ENCODE peak calls at places on chromosomes 5 and 9, in five cellular contexts. W, F, I, P and V are unnamed samples. For H3K4me1, the result is how much of the 10 kb centered on the place peaks cover.

GRCh38 chr5:53253421-53253871 is 143.9 kb upstream of the MOCS2 start:
- DNase-seq in W (no peak), F (peak), I (no peak), P (no peak), V (no peak)

GRCh38 chr5:66551920-66552319 is 44.3 kb upstream of the MAST4 start:
- DNase-seq in W (no peak), F (no peak), I (no peak), P (no peak), V (no peak)

GRCh38 chr5:138438724-138439536 is at the start of gene REEP2:
- DNase-seq in W (no peak), F (peak), I (peak), P (peak), V (peak)

GRCh38 chr5:80701597-80701996 is 46.8 kb upstream of the DHFR start:
- DNase-seq in W (no peak), F (no peak), I (no peak), P (no peak), V (no peak)

GRCh38 chr5:14557203-14557725 is 24.3 kb upstream of the OTULINL start:
- DNase-seq in W (no peak), F (no peak), I (no peak), P (no peak), V (no peak)

GRCh38 chr5:1762121-1762877 is 37.3 kb downstream of the MRPL36 start:
- DNase-seq in W (peak), F (no peak), I (no peak), P (no peak), V (no peak)

GRCh38 chr5:141508808-141509611 is 20.1 kb downstream of the PCDHGC5 start:
- DNase-seq in W (peak), F (no peak), I (peak), P (no peak), V (no peak)

GRCh38 chr5:131671409-131671808 is 36.4 kb upstream of the RAPGEF6 start:
- DNase-seq in W (no peak), F (no peak), I (no peak), P (no peak), V (no peak)

GRCh38 chr9:95935861-95936578 is 60.5 kb downstream of the ERCC6L2 start:
- DNase-seq in W (no peak), F (no peak), I (no peak), P (no peak), V (no peak)

GRCh38 chr9:135887585-135888050 is 19.7 kb downstream of the CAMSAP1 start:
- DNase-seq in W (no peak), F (peak), I (peak), P (no peak), V (peak)

GRCh38 chr5:91850031-91850430 is 466.9 kb upstream of the ARRDC3 start:
- DNase-seq in W (no peak), F (no peak), I (no peak), P (no peak), V (no peak)

GRCh38 chr5:16628376-16628775 is 11.6 kb upstream of the RETREG1 start:
- DNase-seq in W (no peak), F (no peak), I (no peak), P (no peak), V (no peak)

GRCh38 chr5:157827429-157827828 is 31.5 kb downstream of the CLINT1 start:
- DNase-seq in W (no peak), F (no peak), I (no peak), P (no peak), V (no peak)

GRCh38 chr5:100647461-100648230 is 112.5 kb downstream of the FAM174A start:
- DNase-seq in W (peak), F (no peak), I (peak), P (peak), V (no peak)

GRCh38 chr5:14581891-14582796 is 552 bp downstream of the OTULINL start:
- DNase-seq in W (peak), F (peak), I (peak), P (peak), V (peak)

GRCh38 chr5:135921388-135921787 is 25.7 kb upstream of the IL9 start:
- DNase-seq in W (no peak), F (no peak), I (no peak), P (no peak), V (no peak)

GRCh38 chr9:131277673-131278420 is 1.5 kb upstream of the FAM78A start:
- DNase-seq in W (peak), F (peak), I (peak), P (peak), V (peak)

GRCh38 chr5:147427784-147428401 is 82.0 kb downstream of the DPYSL3 start:
- DNase-seq in W (no peak), F (no peak), I (no peak), P (no peak), V (no peak)

GRCh38 chr5:112978836-112979235 is 2.2 kb downstream of the DCP2 start:
- DNase-seq in W (no peak), F (no peak), I (no peak), P (no peak), V (no peak)

GRCh38 chr9:123928471-123929176 is 1.3 kb downstream of the DENND1A start:
- DNase-seq in W (no peak), F (no peak), I (no peak), P (peak), V (no peak)

GRCh38 chr9:109584205-109584604 is 86.1 kb upstream of the PTPN3 start:
- DNase-seq in W (no peak), F (no peak), I (peak), P (no peak), V (no peak)

GRCh38 chr9:108933231-108933630 is 693 bp downstream of the ELP1 start:
- DNase-seq in W (no peak), F (peak), I (no peak), P (no peak), V (no peak)

GRCh38 chr9:5509573-5509972 is 758 bp upstream of the PDCD1LG2 start:
- DNase-seq in W (no peak), F (no peak), I (no peak), P (no peak), V (no peak)

GRCh38 chr5:143541943-143542797 is 138.7 kb upstream of the NR3C1 start:
- DNase-seq in W (no peak), F (no peak), I (no peak), P (no peak), V (no peak)

GRCh38 chr5:65213921-65214525 is 267.7 kb downstream of the ADAMTS6 start:
- DNase-seq in W (no peak), F (no peak), I (peak), P (peak), V (no peak)

GRCh38 chr9:95506692-95507455 is 9.9 kb downstream of the PTCH1 start:
- DNase-seq in W (peak), F (peak), I (peak), P (peak), V (peak)

GRCh38 chr9:127746959-127747569 is 12.0 kb upstream of the TOR2A start:
- DNase-seq in W (no peak), F (peak), I (no peak), P (no peak), V (peak)

GRCh38 chr9:19976226-19976625 is 187.4 kb upstream of the SLC24A2 start:
- DNase-seq in W (no peak), F (no peak), I (no peak), P (no peak), V (peak)

GRCh38 chr9:134435527-134436355 is 109.5 kb downstream of the RXRA start:
- DNase-seq in W (no peak), F (no peak), I (no peak), P (no peak), V (no peak)
- H3K4me1 ChIP-seq in W (half or more), F (under half), I (under half), P (half or more), V (under half)

DNA sequence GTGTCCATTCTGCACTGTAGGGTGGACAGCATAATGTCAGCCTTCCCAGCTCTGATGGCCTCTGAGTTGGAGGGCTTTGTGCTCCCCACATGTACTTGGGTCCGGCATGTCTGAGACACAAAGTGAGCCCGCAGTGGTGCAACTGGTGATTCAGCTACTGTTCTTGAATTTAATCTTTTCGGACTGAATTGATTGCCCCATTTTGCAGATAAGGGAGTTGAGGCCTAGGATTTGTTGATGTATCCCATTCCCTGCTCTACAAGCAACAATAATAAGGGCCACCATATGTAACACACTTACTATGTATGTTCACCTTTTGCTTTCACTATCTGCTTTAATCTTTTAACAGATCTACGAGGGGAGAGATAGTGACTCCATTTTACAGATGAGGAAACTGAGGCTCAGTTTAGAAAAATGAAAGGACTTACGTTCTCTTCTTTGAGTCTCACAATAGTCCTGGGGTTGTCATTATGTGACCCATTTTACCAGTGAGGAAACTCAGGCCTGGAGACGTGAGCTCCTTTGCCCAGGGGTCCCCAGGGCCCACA is 4.5 kb downstream of the GSN start:
- DNase-seq in W (no peak), F (no peak), I (no peak), P (no peak), V (no peak)
- H3K4me1 ChIP-seq in W (under half), F (under half), I (under half), P (under half), V (under half)

GRCh38 chr9:33131505-33132248 is 35.5 kb downstream of the B4GALT1 start:
- DNase-seq in W (no peak), F (no peak), I (no peak), P (no peak), V (no peak)

GRCh38 chr9:33129886-33130284 is 37.3 kb downstream of the B4GALT1 start:
- DNase-seq in W (no peak), F (no peak), I (no peak), P (no peak), V (no peak)

GRCh38 chr9:33130501-33130900 is 36.6 kb downstream of the B4GALT1 start:
- DNase-seq in W (no peak), F (no peak), I (no peak), P (no peak), V (no peak)

GRCh38 chr9:33132249-33132772 is 34.8 kb downstream of the B4GALT1 start:
- DNase-seq in W (no peak), F (no peak), I (no peak), P (peak), V (no peak)

DNA sequence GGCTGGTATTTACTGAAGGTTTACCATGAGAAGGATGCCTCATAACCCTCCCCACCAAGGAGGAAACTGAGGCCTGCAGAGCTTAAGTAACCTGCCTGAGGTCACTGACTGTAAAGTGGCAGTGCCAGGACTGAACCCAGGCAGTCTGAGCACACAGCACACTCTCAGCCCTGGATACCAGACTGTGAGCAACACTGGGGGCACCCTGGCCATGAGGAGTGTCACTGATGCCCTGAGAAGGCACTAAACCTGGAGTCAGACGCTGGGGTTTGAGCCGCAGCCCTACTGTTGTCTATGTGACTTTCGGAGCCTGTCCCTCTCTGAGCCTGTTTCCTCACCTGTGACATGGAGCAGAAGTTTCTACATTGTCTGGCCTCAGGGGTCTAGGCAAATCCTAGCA is 36.2 kb downstream of the B4GALT1 start:
- DNase-seq in W (no peak), F (no peak), I (no peak), P (no peak), V (no peak)
- H3K4me1 ChIP-seq in W (under half), F (under half), I (under half), P (half or more), V (under half)

DNA sequence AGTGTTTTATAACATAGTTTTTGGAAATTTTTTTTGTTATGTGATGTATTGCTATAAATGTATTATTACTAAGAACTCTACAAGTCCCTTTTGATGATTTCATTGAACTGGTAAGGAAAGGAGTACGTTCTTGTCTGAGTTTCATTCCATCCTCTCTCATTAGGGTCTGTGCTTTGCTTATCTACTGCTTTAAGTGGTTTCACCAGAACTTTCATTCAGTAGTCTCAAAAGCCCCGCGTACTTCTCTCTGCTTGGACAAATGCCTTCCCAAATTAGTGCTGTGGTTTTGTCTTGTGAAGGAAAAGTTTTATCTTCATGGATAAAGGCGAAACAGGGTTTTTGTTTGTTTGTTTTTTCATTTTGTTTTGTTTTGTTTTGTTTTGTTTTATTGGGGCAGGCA is 469.8 kb upstream of the WWC1 start:
- DNase-seq in W (no peak), F (no peak), I (no peak), P (no peak), V (no peak)
- H3K4me1 ChIP-seq in W (under half), F (under half), I (under half), P (under half), V (under half)

GRCh38 chr5:108905818-108906217 is 158.1 kb downstream of the FER start:
- DNase-seq in W (no peak), F (no peak), I (no peak), P (no peak), V (no peak)

GRCh38 chr5:108898257-108898656 is 150.6 kb downstream of the FER start:
- DNase-seq in W (no peak), F (no peak), I (no peak), P (no peak), V (no peak)

GRCh38 chr5:108900668-108901067 is 153.0 kb downstream of the FER start:
- DNase-seq in W (no peak), F (no peak), I (no peak), P (no peak), V (no peak)
- H3K4me1 ChIP-seq in W (under half), F (under half), I (under half), P (under half), V (under half)